ENCODE peak calls at places on chromosomes 11 and 22, in five cellular contexts. One of them, this sample, is unnamed.

GRCh38 chr22:37157516-37158289 is 8.0 kb upstream of the IL2RB start:
- DNase-seq in stimulated activated CD8-positive, alpha-beta memory T cell treated with anti-CD3 and anti-CD28 coated beads, Interleukin-15, amount 100 ng/mL, for 4 hours: no peak
- DNase-seq in NCI-H82: no peak
- DNase-seq in nephron progenitor cell: no peak
- DNase-seq in HCEC 1CT: no peak
- DNase-seq in this sample: no peak

GRCh38 chr11:125162743-125163142 is 1.8 kb upstream of the PKNOX2 start:
- DNase-seq in stimulated activated CD8-positive, alpha-beta memory T cell treated with anti-CD3 and anti-CD28 coated beads, Interleukin-15, amount 100 ng/mL, for 4 hours: no peak
- DNase-seq in NCI-H82: peak
- DNase-seq in nephron progenitor cell: peak
- DNase-seq in HCEC 1CT: no peak
- DNase-seq in this sample: no peak

GRCh38 chr11:32052218-32052617 is 38.7 kb upstream of the RCN1 start:
- DNase-seq in stimulated activated CD8-positive, alpha-beta memory T cell treated with anti-CD3 and anti-CD28 coated beads, Interleukin-15, amount 100 ng/mL, for 4 hours: peak
- DNase-seq in NCI-H82: peak
- DNase-seq in nephron progenitor cell: peak
- DNase-seq in HCEC 1CT: peak
- DNase-seq in this sample: peak

GRCh38 chr22:36397767-36398093 is 10.0 kb upstream of the MYH9 start:
- DNase-seq in stimulated activated CD8-positive, alpha-beta memory T cell treated with anti-CD3 and anti-CD28 coated beads, Interleukin-15, amount 100 ng/mL, for 4 hours: no peak
- DNase-seq in NCI-H82: no peak
- DNase-seq in nephron progenitor cell: no peak
- DNase-seq in HCEC 1CT: no peak
- DNase-seq in this sample: no peak

GRCh38 chr11:72574534-72575460 is 99.4 kb downstream of the PDE2A start:
- DNase-seq in stimulated activated CD8-positive, alpha-beta memory T cell treated with anti-CD3 and anti-CD28 coated beads, Interleukin-15, amount 100 ng/mL, for 4 hours: no peak
- DNase-seq in NCI-H82: peak
- DNase-seq in nephron progenitor cell: peak
- DNase-seq in HCEC 1CT: no peak
- DNase-seq in this sample: peak

GRCh38 chr22:41274856-41275255 is 11.1 kb downstream of the RANGAP1 start:
- DNase-seq in stimulated activated CD8-positive, alpha-beta memory T cell treated with anti-CD3 and anti-CD28 coated beads, Interleukin-15, amount 100 ng/mL, for 4 hours: no peak
- DNase-seq in NCI-H82: no peak
- DNase-seq in nephron progenitor cell: no peak
- DNase-seq in HCEC 1CT: no peak
- DNase-seq in this sample: no peak

GRCh38 chr11:44595964-44596381 is 30.5 kb downstream of the CD82 start:
- DNase-seq in stimulated activated CD8-positive, alpha-beta memory T cell treated with anti-CD3 and anti-CD28 coated beads, Interleukin-15, amount 100 ng/mL, for 4 hours: no peak
- DNase-seq in NCI-H82: no peak
- DNase-seq in nephron progenitor cell: no peak
- DNase-seq in HCEC 1CT: no peak
- DNase-seq in this sample: no peak

GRCh38 chr11:134560566-134561347 is 148.7 kb upstream of the B3GAT1 start:
- DNase-seq in stimulated activated CD8-positive, alpha-beta memory T cell treated with anti-CD3 and anti-CD28 coated beads, Interleukin-15, amount 100 ng/mL, for 4 hours: no peak
- DNase-seq in NCI-H82: no peak
- DNase-seq in nephron progenitor cell: peak
- DNase-seq in HCEC 1CT: no peak
- DNase-seq in this sample: no peak

GRCh38 chr11:1743587-1744136 is 6.7 kb downstream of the IFITM10 start:
- DNase-seq in stimulated activated CD8-positive, alpha-beta memory T cell treated with anti-CD3 and anti-CD28 coated beads, Interleukin-15, amount 100 ng/mL, for 4 hours: no peak
- DNase-seq in NCI-H82: no peak
- DNase-seq in nephron progenitor cell: no peak
- DNase-seq in HCEC 1CT: no peak
- DNase-seq in this sample: no peak

GRCh38 chr11:45665206-45665932 is at the start of gene CHST1:
- DNase-seq in stimulated activated CD8-positive, alpha-beta memory T cell treated with anti-CD3 and anti-CD28 coated beads, Interleukin-15, amount 100 ng/mL, for 4 hours: no peak
- DNase-seq in NCI-H82: peak
- DNase-seq in nephron progenitor cell: peak
- DNase-seq in HCEC 1CT: no peak
- DNase-seq in this sample: peak

GRCh38 chr11:105673089-105673488 is 63.2 kb downstream of the GRIA4 start:
- DNase-seq in stimulated activated CD8-positive, alpha-beta memory T cell treated with anti-CD3 and anti-CD28 coated beads, Interleukin-15, amount 100 ng/mL, for 4 hours: no peak
- DNase-seq in NCI-H82: no peak
- DNase-seq in nephron progenitor cell: peak
- DNase-seq in HCEC 1CT: peak
- DNase-seq in this sample: no peak

GRCh38 chr11:100908746-100909145 is 220.9 kb downstream of the PGR start:
- DNase-seq in stimulated activated CD8-positive, alpha-beta memory T cell treated with anti-CD3 and anti-CD28 coated beads, Interleukin-15, amount 100 ng/mL, for 4 hours: no peak
- DNase-seq in NCI-H82: no peak
- DNase-seq in nephron progenitor cell: no peak
- DNase-seq in HCEC 1CT: peak
- DNase-seq in this sample: no peak

GRCh38 chr11:46272816-46273427 is 4.5 kb upstream of the CREB3L1 start:
- DNase-seq in stimulated activated CD8-positive, alpha-beta memory T cell treated with anti-CD3 and anti-CD28 coated beads, Interleukin-15, amount 100 ng/mL, for 4 hours: no peak
- DNase-seq in NCI-H82: no peak
- DNase-seq in nephron progenitor cell: no peak
- DNase-seq in HCEC 1CT: peak
- DNase-seq in this sample: no peak

GRCh38 chr22:22109693-22110466 is 127.3 kb upstream of the TOP3B start:
- DNase-seq in stimulated activated CD8-positive, alpha-beta memory T cell treated with anti-CD3 and anti-CD28 coated beads, Interleukin-15, amount 100 ng/mL, for 4 hours: no peak
- DNase-seq in NCI-H82: no peak
- DNase-seq in nephron progenitor cell: no peak
- DNase-seq in HCEC 1CT: no peak
- DNase-seq in this sample: no peak